ENCODE peak calls at places on chromosome 3, in six cellular contexts. Z, Y, K, G, A and L are unnamed samples.

GRCh38 chr3:63968612-63969350 is 54.5 kb downstream of the PSMD6 start:
- DNase-seq in G (no peak), Y (no peak), A (no peak), Z (peak), K (no peak), L (no peak)

GRCh38 chr3:81154611-81155143 is 606.8 kb downstream of the GBE1 start:
- DNase-seq in Z (no peak), A (no peak), K (no peak), Y (no peak), G (no peak), L (no peak)

GRCh38 chr3:13501056-13501455 is 20.9 kb downstream of the HDAC11 start:
- DNase-seq in G (no peak), Z (no peak), Y (no peak), A (no peak), K (no peak), L (no peak)

GRCh38 chr3:40968666-40969065 is 230.6 kb upstream of the CTNNB1 start:
- DNase-seq in Y (no peak), G (no peak), Z (no peak), K (no peak), A (no peak), L (no peak)

GRCh38 chr3:129576514-129577345 is 29.7 kb downstream of the PLXND1 start:
- DNase-seq in G (peak), A (peak), Y (peak), Z (no peak), K (no peak), L (peak)

GRCh38 chr3:62936626-62937254 is 61.5 kb upstream of the CADPS start:
- DNase-seq in Z (no peak), K (no peak), G (no peak), A (no peak), Y (no peak), L (no peak)

GRCh38 chr3:117455782-117456181 is 746.2 kb downstream of the TUSC7 start:
- DNase-seq in Y (no peak), G (no peak), K (no peak), Z (no peak), A (no peak), L (no peak)

GRCh38 chr3:184361932-184362667 is 590 bp downstream of the POLR2H start:
- DNase-seq in Z (peak), Y (no peak), G (peak), A (no peak), K (peak), L (peak)

GRCh38 chr3:141367038-141367730 is 1.1 kb upstream of the ZBTB38 start:
- DNase-seq in Y (no peak), Z (peak), G (no peak), K (peak), A (no peak), L (no peak)

GRCh38 chr3:159732172-159733111 is 256.2 kb upstream of the IL12A start:
- DNase-seq in Z (peak), Y (no peak), A (no peak), G (no peak), K (peak), L (no peak)

GRCh38 chr3:39251576-39251975 is 28.3 kb downstream of the CX3CR1 start:
- DNase-seq in Y (no peak), A (no peak), K (no peak), Z (no peak), G (no peak), L (no peak)

GRCh38 chr3:59043391-59043790 is 6.4 kb downstream of the CFAP20DC start:
- DNase-seq in A (no peak), Y (peak), K (no peak), G (no peak), Z (no peak), L (peak)

GRCh38 chr3:171772427-171773056 is 37.7 kb downstream of the PLD1 start:
- DNase-seq in G (no peak), Z (peak), K (peak), A (peak), Y (peak), L (peak)

GRCh38 chr3:43038010-43038409 is 58.9 kb downstream of the GASK1A start:
- DNase-seq in Y (no peak), K (no peak), Z (no peak), G (no peak), A (no peak), L (no peak)

GRCh38 chr3:105805402-105805801 is 63.4 kb downstream of the CBLB start:
- DNase-seq in G (no peak), Y (no peak), Z (no peak), K (no peak), A (no peak), L (no peak)

GRCh38 chr3:132549890-132550578 is 47.0 kb upstream of the ACKR4 start:
- DNase-seq in Y (no peak), Z (peak), A (no peak), K (peak), G (no peak), L (no peak)

GRCh38 chr3:124696011-124696410 is 34.2 kb upstream of the UMPS start:
- DNase-seq in G (no peak), A (no peak), Y (no peak), K (no peak), Z (no peak), L (no peak)

GRCh38 chr3:44079916-44080315 is 161.8 kb upstream of the TOPAZ1 start:
- DNase-seq in G (no peak), K (no peak), Y (no peak), A (no peak), Z (no peak), L (no peak)

GRCh38 chr3:120177151-120177550 is 82.9 kb upstream of the GSK3B start:
- DNase-seq in K (peak), G (no peak), A (peak), Y (peak), Z (peak), L (no peak)

GRCh38 chr3:183775781-183776180 is 49.6 kb downstream of the MAP6D1 start:
- DNase-seq in Y (no peak), Z (no peak), K (no peak), G (no peak), A (no peak), L (no peak)

GRCh38 chr3:124217542-124217941 is 225.6 kb upstream of the ROPN1 start:
- DNase-seq in Z (peak), G (no peak), Y (no peak), A (no peak), K (peak), L (no peak)

GRCh38 chr3:143445118-143445517 is 325.5 kb downstream of the CHST2 start:
- DNase-seq in A (no peak), Y (no peak), K (no peak), G (no peak), Z (peak), L (no peak)

GRCh38 chr3:152083058-152083457 is 185.7 kb upstream of the MBNL1 start:
- DNase-seq in Y (peak), A (no peak), Z (no peak), K (no peak), G (no peak), L (no peak)

GRCh38 chr3:16923112-16923511 is 38.4 kb downstream of the PLCL2 start:
- DNase-seq in Z (no peak), Y (no peak), G (no peak), A (no peak), K (no peak), L (no peak)